ENCODE peak calls at places on chromosomes 11 and 22, in ten cellular contexts. H is endodermal cell; L is dermis microvascular lymphatic vessel endothelial cell; K is CD8-positive, alpha-beta T cell; F is activated CD4-positive, alpha-beta memory T cell treated with anti-CD3 and anti-CD28 coated beads, Interleukin-2, amount 10 ng/mL, durations not matched to agents 7 days and 5 days; P is right cardiac atrium; A is substantia nigra; B is activated T-cell treated with anti-CD3 and anti-CD28 coated beads for 4 hours; W is astrocyte of the spinal cord; R is posterior cingulate gyrus. U is an unnamed sample.
A peak's percentile ranks its signal among the peaks of the same experiment; 100 is the strongest.

GRCh38 chr11:19889531-19889930 is 176.9 kb downstream of the NAV2 start:
- DNase-seq in H (no peak), L (no peak), K (no peak), F (no peak), P (no peak), A (no peak), B (no peak), W (peak; percentile 49), R (no peak), U (peak; percentile 56)

GRCh38 chr22:37075046-37075445 is 23.5 kb downstream of the KCTD17 start:
- DNase-seq in H (no peak), L (no peak), K (no peak), F (no peak), P (peak; percentile 21), A (no peak), B (no peak), W (no peak), R (no peak), U (no peak)

GRCh38 chr11:33039274-33040126 is at the start of gene TCP11L1:
- DNase-seq in H (peak; percentile 97), L (peak; percentile 81), K (peak; percentile 83), F (peak; percentile 83), P (peak; percentile 95), A (peak; percentile 81), B (peak; percentile 61), W (peak; percentile 96), R (peak; percentile 97), U (peak; percentile 90)

GRCh38 chr11:64842366-64842759 is 2.1 kb downstream of the CDC42BPG start:
- DNase-seq in H (peak; percentile 75), L (no peak), K (no peak), F (no peak), P (peak; percentile 37), A (no peak), B (no peak), W (no peak), R (no peak), U (no peak)

GRCh38 chr11:32068134-32068533 is 22.7 kb upstream of the RCN1 start:
- DNase-seq in H (no peak), L (no peak), K (no peak), F (no peak), P (no peak), A (no peak), B (no peak), W (peak; percentile 20), R (no peak), U (peak; percentile 86)

GRCh38 chr22:44698531-44699421 is 3.2 kb upstream of the PRR5 start:
- DNase-seq in H (peak; percentile 87), L (no peak), K (no peak), F (no peak), P (peak; percentile 78), A (no peak), B (no peak), W (peak; percentile 76), R (no peak), U (peak; percentile 67)

GRCh38 chr11:94127632-94128031 is 1.0 kb upstream of the PANX1 start:
- DNase-seq in H (no peak), L (no peak), K (no peak), F (no peak), P (no peak), A (no peak), B (no peak), W (no peak), R (no peak), U (no peak)

GRCh38 chr11:65557280-65558001 is 718 bp downstream of the LTBP3 start:
- DNase-seq in H (peak; percentile 67), L (no peak), K (no peak), F (no peak), P (peak; percentile 75), A (no peak), B (no peak), W (no peak), R (no peak), U (no peak)

GRCh38 chr11:12540075-12540685 is 134.0 kb upstream of the TEAD1 start:
- DNase-seq in H (no peak), L (no peak), K (no peak), F (no peak), P (no peak), A (no peak), B (no peak), W (peak; percentile 34), R (no peak), U (peak; percentile 78)

GRCh38 chr11:124801636-124802312 is 1.6 kb upstream of the MSANTD2 start:
- DNase-seq in H (no peak), L (no peak), K (no peak), F (no peak), P (no peak), A (no peak), B (no peak), W (no peak), R (no peak), U (peak; percentile 41)

GRCh38 chr11:64357904-64358535 is 942 bp upstream of the RPS6KA4 start:
- DNase-seq in H (peak; percentile 66), L (no peak), K (peak; percentile 35), F (peak; percentile 77), P (peak; percentile 68), A (no peak), B (no peak), W (no peak), R (no peak), U (no peak)

GRCh38 chr22:37502342-37503182 is 16.4 kb upstream of the MFNG start:
- DNase-seq in H (no peak), L (no peak), K (no peak), F (no peak), P (peak; percentile 69), A (no peak), B (no peak), W (no peak), R (no peak), U (no peak)

GRCh38 chr11:36441610-36442208 is 68.4 kb downstream of the TRAF6 start:
- DNase-seq in H (no peak), L (no peak), K (no peak), F (no peak), P (no peak), A (no peak), B (no peak), W (no peak), R (no peak), U (no peak)

GRCh38 chr22:43171607-43172006 is 15.3 kb downstream of the TTLL12 start:
- DNase-seq in H (no peak), L (no peak), K (no peak), F (no peak), P (peak; percentile 34), A (no peak), B (no peak), W (no peak), R (no peak), U (no peak)

GRCh38 chr11:78766997-78767396 is 192.3 kb upstream of the NARS2 start:
- DNase-seq in H (no peak), L (no peak), K (no peak), F (no peak), P (no peak), A (no peak), B (no peak), W (no peak), R (no peak), U (no peak)

GRCh38 chr22:27210111-27210739 is 552.8 kb downstream of the MIAT start:
- DNase-seq in H (no peak), L (no peak), K (no peak), F (no peak), P (no peak), A (no peak), B (no peak), W (no peak), R (no peak), U (no peak)

GRCh38 chr11:76664578-76665061 is 5.9 kb downstream of the LRRC32 start:
- DNase-seq in H (peak; percentile 46), L (no peak), K (peak; percentile 34), F (peak; percentile 55), P (no peak), A (no peak), B (no peak), W (no peak), R (no peak), U (no peak)

GRCh38 chr11:121909571-121909970 is 206.4 kb downstream of the BLID start:
- DNase-seq in H (no peak), L (no peak), K (no peak), F (no peak), P (no peak), A (no peak), B (no peak), W (no peak), R (no peak), U (no peak)

GRCh38 chr11:108914981-108915380 is 250.1 kb downstream of the DDX10 start:
- DNase-seq in H (no peak), L (no peak), K (no peak), F (no peak), P (no peak), A (no peak), B (no peak), W (no peak), R (no peak), U (peak; percentile 73)

GRCh38 chr22:24055283-24055682 is 44.2 kb downstream of the CABIN1 start:
- DNase-seq in H (no peak), L (no peak), K (no peak), F (no peak), P (no peak), A (no peak), B (no peak), W (no peak), R (no peak), U (no peak)

GRCh38 chr11:47980093-47980906 is at the start of gene PTPRJ:
- DNase-seq in H (peak; percentile 90), L (no peak), K (peak; percentile 57), F (peak; percentile 60), P (peak; percentile 83), A (peak; percentile 74), B (peak; percentile 30), W (peak; percentile 64), R (peak; percentile 87), U (peak; percentile 55)

GRCh38 chr22:17942721-17943120 is 81.6 kb downstream of the MICAL3 start:
- DNase-seq in H (no peak), L (no peak), K (no peak), F (no peak), P (no peak), A (no peak), B (no peak), W (no peak), R (no peak), U (no peak)

GRCh38 chr11:122642472-122642922 is 13.0 kb upstream of the UBASH3B start:
- DNase-seq in H (no peak), L (no peak), K (no peak), F (no peak), P (no peak), A (no peak), B (no peak), W (peak; percentile 84), R (no peak), U (peak; percentile 96)

GRCh38 chr22:39522567-39523300 is 2.4 kb downstream of the ATF4 start:
- DNase-seq in H (no peak), L (no peak), K (no peak), F (no peak), P (no peak), A (no peak), B (no peak), W (peak; percentile 57), R (peak; percentile 87), U (peak; percentile 87)

GRCh38 chr11:68142441-68143309 is 21.5 kb upstream of the CHKA start:
- DNase-seq in H (no peak), L (no peak), K (no peak), F (no peak), P (no peak), A (no peak), B (no peak), W (no peak), R (no peak), U (no peak)

GRCh38 chr11:26228778-26229177 is 103.2 kb upstream of the ANO3 start:
- DNase-seq in H (no peak), L (no peak), K (no peak), F (no peak), P (no peak), A (no peak), B (no peak), W (peak; percentile 45), R (no peak), U (no peak)

GRCh38 chr11:14619580-14619979 is 24.0 kb upstream of the PDE3B start:
- DNase-seq in H (no peak), L (no peak), K (no peak), F (no peak), P (no peak), A (no peak), B (no peak), W (no peak), R (no peak), U (peak; percentile 68)

GRCh38 chr22:25704701-25705100 is 37.3 kb upstream of the MYO18B start:
- DNase-seq in H (no peak), L (no peak), K (no peak), F (no peak), P (no peak), A (no peak), B (no peak), W (no peak), R (no peak), U (no peak)

U was measured in amniotic epithelial cell.